ENCODE peak calls at places on chromosome 4, in five cellular contexts. V, P, H, L and A are unnamed samples.

GRCh38 chr4:99816611-99817309 is at the start of gene DAPP1:
- DNase-seq in V (no peak), P (no peak), H (no peak), L (no peak), A (no peak)

GRCh38 chr4:177196615-177197014 is 113.1 kb upstream of the NEIL3 start:
- DNase-seq in V (no peak), P (no peak), H (no peak), L (no peak), A (no peak)

GRCh38 chr4:147965056-147965455 is 233.2 kb downstream of the ARHGAP10 start:
- DNase-seq in V (no peak), P (no peak), H (no peak), L (no peak), A (no peak)

GRCh38 chr4:76955187-76955586 is 5.6 kb downstream of the SEPTIN11 start:
- DNase-seq in V (no peak), P (peak), H (no peak), L (no peak), A (peak)

GRCh38 chr4:91914176-91914804 is 389.5 kb upstream of the GRID2 start:
- DNase-seq in V (no peak), P (no peak), H (no peak), L (no peak), A (no peak)

GRCh38 chr4:87116230-87116629 is 104.2 kb downstream of the KLHL8 start:
- DNase-seq in V (no peak), P (no peak), H (no peak), L (no peak), A (peak)

GRCh38 chr4:96037705-96038104 is 197.8 kb downstream of the PDHA2 start:
- DNase-seq in V (no peak), P (no peak), H (no peak), L (no peak), A (no peak)

GRCh38 chr4:879730-880079 is 52.4 kb downstream of the GAK start:
- DNase-seq in V (no peak), P (no peak), H (no peak), L (no peak), A (no peak)

GRCh38 chr4:8847764-8848163 is 23.9 kb downstream of the HMX1 start:
- DNase-seq in V (no peak), P (no peak), H (no peak), L (no peak), A (no peak)

GRCh38 chr4:43271946-43272345 is 379.4 kb downstream of the GRXCR1 start:
- DNase-seq in V (no peak), P (no peak), H (no peak), L (no peak), A (no peak)

GRCh38 chr4:108622022-108622421 is 1.6 kb downstream of the RPL34 start:
- DNase-seq in V (no peak), P (no peak), H (no peak), L (no peak), A (no peak)

GRCh38 chr4:32003548-32003947 is 1283.4 kb downstream of the PCDH7 start:
- DNase-seq in V (no peak), P (no peak), H (no peak), L (no peak), A (no peak)

GRCh38 chr4:138113819-138114415 is 128.2 kb downstream of the SLC7A11 start:
- DNase-seq in V (no peak), P (peak), H (no peak), L (peak), A (peak)

GRCh38 chr4:137819964-137820383 is 287.7 kb upstream of the PCDH18 start:
- DNase-seq in V (peak), P (peak), H (no peak), L (peak), A (peak)

GRCh38 chr4:30396772-30397475 is 323.2 kb upstream of the PCDH7 start:
- DNase-seq in V (no peak), P (peak), H (no peak), L (no peak), A (no peak)

DNA sequence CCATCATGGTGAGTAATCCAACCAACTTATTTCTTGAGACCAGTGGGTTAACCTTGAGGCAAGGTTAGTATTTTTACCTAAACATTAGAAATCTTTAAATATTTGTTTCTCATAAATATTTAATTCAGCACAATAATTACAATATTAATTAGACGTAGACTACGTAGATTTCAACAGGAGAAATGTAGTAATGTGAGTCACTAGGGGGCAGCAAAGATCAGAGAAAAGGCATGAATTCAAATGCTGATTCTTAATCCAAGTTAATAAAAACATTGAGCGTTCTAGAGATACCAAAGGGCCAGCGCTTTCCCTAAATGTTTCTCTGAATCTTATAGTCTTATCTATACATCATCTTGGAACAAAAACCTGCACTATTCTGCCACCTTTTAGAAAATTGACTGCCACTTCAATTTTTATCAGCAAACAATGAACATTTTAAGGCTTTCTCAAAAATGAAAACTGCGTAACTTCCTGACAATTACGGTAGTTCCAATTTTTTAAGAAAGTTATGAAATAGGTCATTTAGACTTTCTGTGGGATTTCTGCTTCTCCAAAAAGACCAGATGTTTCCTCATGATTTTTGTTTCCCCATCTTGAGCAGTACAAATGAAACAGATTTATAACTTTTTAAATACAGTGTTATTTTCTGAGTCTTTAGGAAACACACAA is 180.7 kb downstream of the GASK1B start:
- DNase-seq in V (peak), P (peak), H (no peak), L (peak), A (peak)
- H3K4me3 ChIP-seq in V (peak), P (peak), H (peak), L (no peak), A (peak)

DNA sequence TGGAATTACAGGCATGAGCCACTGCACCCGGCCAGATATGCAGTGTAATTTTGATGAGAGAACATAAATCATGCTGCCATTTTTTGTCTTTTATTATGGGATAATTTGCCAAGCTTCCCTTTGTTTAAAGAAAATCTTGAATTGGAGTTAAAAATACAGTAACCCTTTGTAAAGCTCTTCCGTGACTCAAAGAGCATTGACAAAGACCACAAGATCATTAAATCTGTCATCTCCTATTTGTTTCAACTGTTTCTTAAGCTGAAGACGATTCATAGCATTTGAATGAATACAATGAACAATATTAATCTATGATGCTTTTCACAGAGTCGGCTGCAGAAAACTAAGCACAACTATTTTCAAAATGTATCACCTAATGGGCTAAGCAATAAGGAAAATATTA is 132.6 kb downstream of the ANAPC4 start:
- DNase-seq in V (no peak), P (no peak), H (no peak), L (no peak), A (peak)
- TF ChIP-seq CTCF in V (no peak), P (no peak), H (no peak), L (no peak), A (no peak)

DNA sequence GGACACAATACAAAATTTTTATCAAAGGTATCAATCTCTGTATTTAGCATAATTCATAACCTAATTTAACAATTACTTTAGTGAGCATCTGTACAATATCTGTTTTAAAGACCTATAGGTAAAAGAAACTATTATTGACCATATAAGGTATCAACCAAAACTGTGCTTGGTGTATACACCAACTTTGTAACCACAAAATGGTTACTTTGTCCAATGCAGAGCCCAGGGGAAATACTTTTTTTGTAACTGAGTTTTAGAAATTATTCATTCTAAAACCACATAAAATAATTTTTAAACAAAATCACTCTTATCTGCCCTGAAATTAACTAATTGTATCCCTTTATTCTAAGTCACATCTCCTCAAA is 5.0 kb downstream of the CXXC4 start:
- DNase-seq in V (no peak), P (no peak), H (no peak), L (no peak), A (no peak)
- H3K4me3 ChIP-seq in V (no peak), P (no peak), H (no peak), L (no peak), A (no peak)

DNA sequence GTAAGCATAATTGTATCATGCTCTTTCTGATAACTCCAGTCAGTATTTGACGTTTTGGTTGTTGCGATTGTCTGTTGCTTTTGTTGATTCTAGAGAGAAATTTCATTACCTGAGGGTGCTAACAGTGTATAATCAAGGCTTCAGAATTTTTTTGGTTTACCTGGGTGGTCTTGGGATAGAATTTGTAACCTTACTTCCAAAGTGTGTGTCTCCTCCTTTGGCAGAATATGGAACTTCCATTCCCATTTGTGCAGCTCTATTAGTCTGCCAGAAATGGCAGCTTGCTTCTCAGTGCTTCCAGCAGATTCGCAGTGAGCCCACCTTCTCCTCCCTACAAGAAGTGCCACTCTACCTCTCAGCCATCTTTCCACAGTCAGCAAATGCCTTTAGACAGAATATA is 5.3 kb downstream of the COPS4 start:
- DNase-seq in V (no peak), P (no peak), H (no peak), L (no peak), A (no peak)
- TF ChIP-seq CTCF in V (no peak), P (no peak), H (no peak), L (peak), A (no peak)

DNA sequence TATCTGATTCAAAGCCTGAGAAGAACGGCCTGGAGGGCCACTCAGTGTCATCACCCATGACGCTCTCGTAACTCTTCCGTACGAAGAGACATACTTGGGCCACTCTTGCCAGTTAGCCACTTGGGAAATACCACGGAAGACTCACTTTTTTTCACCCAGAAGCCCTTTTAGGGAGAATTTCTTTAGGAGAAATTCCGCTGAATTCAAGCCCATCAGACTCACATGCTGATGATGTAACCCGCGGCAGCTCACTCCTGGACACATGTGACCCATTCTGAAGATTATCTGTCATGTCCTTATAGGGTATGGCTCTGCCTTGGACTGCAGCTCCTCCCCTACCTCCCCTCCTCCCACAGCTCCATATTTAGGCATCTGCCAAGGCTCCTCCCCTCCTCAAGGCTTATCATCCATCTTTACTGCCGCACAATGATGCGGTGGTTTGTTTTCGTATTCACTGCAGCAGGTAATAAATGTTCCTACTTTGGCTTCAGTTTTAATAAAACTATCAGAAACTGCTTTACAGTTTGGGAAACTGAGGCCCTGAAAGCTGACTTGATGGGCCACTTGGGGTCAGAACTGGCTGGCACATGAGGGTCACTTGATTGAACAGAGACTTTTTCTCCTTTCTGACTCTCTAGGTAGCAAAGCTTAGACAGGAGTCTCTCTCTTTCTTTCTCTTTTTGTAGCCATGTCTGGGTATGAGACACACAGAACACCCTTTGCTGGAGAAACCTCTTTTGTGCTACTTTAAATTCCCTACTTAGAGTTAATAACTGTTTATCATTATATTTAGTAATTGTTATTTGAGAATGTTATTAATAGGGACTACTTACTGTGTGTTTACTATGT is 42.1 kb downstream of the RHOH start:
- DNase-seq in V (no peak), P (no peak), H (no peak), L (no peak), A (no peak)
- H3K4me3 ChIP-seq in V (no peak), P (no peak), H (no peak), L (no peak), A (no peak)

GRCh38 chr4:6517171-6517570 is 44.8 kb upstream of the PPP2R2C start:
- DNase-seq in V (no peak), P (no peak), H (no peak), L (no peak), A (no peak)
- TF ChIP-seq CTCF in V (no peak), P (no peak), H (no peak), L (no peak), A (no peak)

DNA sequence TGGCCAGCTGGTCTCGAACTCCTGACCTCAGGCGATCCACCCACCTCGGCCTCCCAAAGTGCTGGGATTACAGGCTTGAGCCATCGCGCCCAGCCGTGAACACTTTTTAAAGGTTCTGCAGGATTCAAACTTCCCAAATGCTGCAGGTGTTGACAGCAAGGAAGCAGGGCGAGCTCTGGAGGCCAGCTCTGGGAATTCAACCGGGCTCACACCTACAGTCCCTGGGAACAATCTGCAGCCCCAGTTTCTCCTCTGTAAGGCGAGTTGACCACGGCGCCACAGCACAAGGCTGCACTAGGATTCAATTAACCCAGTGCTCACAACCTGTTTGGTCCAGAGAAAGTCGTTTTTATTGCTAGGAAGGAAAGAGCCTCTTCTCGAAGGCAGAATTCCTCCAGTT is 1.6 kb downstream of the MTNR1A start:
- DNase-seq in V (no peak), P (no peak), H (peak), L (no peak), A (no peak)
- H3K4me3 ChIP-seq in V (no peak), P (no peak), H (no peak), L (no peak), A (no peak)

GRCh38 chr4:175054980-175055379 is 136.8 kb downstream of the ADAM29 start:
- DNase-seq in V (no peak), P (no peak), H (no peak), L (no peak), A (no peak)
- TF ChIP-seq CTCF in V (no peak), P (no peak), H (no peak), L (no peak), A (no peak)

GRCh38 chr4:78742300-78742699 is 33.9 kb upstream of the BMP2K start:
- DNase-seq in V (no peak), P (no peak), H (no peak), L (no peak), A (no peak)

GRCh38 chr4:78734451-78735003 is 41.6 kb upstream of the BMP2K start:
- DNase-seq in V (no peak), P (no peak), H (no peak), L (no peak), A (no peak)

GRCh38 chr4:78737020-78737419 is 39.1 kb upstream of the BMP2K start:
- DNase-seq in V (no peak), P (no peak), H (no peak), L (no peak), A (no peak)

GRCh38 chr4:78735697-78736096 is 40.5 kb upstream of the BMP2K start:
- DNase-seq in V (no peak), P (no peak), H (no peak), L (no peak), A (no peak)

DNA sequence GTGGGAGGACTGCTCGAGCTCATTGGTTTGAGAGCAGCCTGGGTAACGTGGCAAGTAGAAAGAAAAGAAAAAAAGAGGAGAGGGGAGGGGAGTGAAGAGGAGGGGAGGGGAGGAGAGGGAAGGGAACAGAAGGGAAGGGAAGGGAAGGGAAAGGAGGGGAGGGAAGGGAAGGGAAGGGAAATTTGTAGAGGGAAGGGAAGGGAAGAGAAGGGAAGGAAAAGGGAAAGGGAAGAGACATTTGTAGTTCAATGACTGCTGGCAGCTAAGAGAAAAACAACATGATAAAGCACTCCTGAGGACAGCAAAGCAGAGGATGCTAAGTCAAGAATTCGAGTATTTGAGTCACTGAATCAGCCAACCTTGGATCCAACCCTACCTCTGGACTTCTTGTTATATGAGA is 38.2 kb upstream of the BMP2K start:
- DNase-seq in V (no peak), P (no peak), H (no peak), L (no peak), A (no peak)
- H3K4me3 ChIP-seq in V (no peak), P (no peak), H (no peak), L (no peak), A (no peak)

GRCh38 chr4:98030059-98030458 is 113.2 kb downstream of the STPG2 start:
- DNase-seq in V (no peak), P (no peak), H (no peak), L (no peak), A (no peak)

GRCh38 chr4:98026362-98026761 is 116.9 kb downstream of the STPG2 start:
- DNase-seq in V (no peak), P (no peak), H (no peak), L (no peak), A (no peak)

DNA sequence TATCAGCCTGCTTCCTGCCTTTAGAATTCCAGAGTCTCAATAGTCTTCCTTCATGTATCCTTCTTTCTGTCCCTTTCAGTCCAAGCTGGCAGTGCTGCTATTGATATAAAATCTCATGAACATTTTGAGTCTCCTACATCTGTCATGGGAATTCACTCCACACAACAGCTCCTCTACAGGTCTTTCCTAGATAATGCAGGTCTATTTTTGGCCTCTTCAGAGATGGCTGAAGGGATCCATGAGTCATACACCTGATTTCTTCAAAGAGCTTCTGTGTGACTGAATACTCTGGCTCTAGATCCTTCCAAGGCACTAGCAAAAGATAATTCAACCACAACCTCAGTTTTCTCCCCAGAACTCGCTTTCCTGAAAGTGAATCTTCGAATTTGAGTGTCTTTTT is 115.4 kb downstream of the STPG2 start:
- DNase-seq in V (peak), P (no peak), H (no peak), L (no peak), A (no peak)
- TF ChIP-seq CTCF in V (no peak), P (no peak), H (no peak), L (no peak), A (no peak)